ENCODE peak calls at places on chromosome 2, in nine cellular contexts. F, X, W, C, L, S, Y, G and H are unnamed samples.

GRCh38 chr2:7905756-7906155 is 776.1 kb upstream of the ID2 start:
- DNase-seq in F (no peak), L (no peak), W (no peak), G (no peak), Y (no peak), C (no peak), X (no peak), S (no peak), H (no peak)

GRCh38 chr2:46914578-46915230 is 902 bp downstream of the MCFD2 start:
- DNase-seq in S (no peak), W (peak; percentile 15), C (no peak), G (peak; percentile 20), X (no peak), L (no peak), F (no peak), Y (no peak), H (no peak)

GRCh38 chr2:236972491-236973379 is 113.0 kb upstream of the COPS8 start:
- DNase-seq in Y (peak; percentile 68), W (peak; percentile 71), S (peak; percentile 45), F (no peak), G (peak; percentile 78), X (peak; percentile 44), C (peak; percentile 43), L (peak; percentile 82), H (no peak)

GRCh38 chr2:42337356-42337820 is 23.6 kb downstream of the COX7A2L start:
- DNase-seq in Y (no peak), X (no peak), C (no peak), G (no peak), L (no peak), W (no peak), S (no peak), F (no peak), H (no peak)

GRCh38 chr2:235050992-235051351 is 99.2 kb downstream of the SH3BP4 start:
- DNase-seq in W (peak; percentile 93), G (peak; percentile 81), Y (peak; percentile 95), L (peak; percentile 96), F (no peak), C (peak; percentile 63), S (peak; percentile 41), X (peak; percentile 92), H (peak; percentile 97)

GRCh38 chr2:57987835-57988573 is 58.6 kb upstream of the VRK2 start:
- DNase-seq in W (no peak), Y (no peak), C (peak; percentile 10), X (peak; percentile 45), S (no peak), G (peak; percentile 11), F (no peak), L (no peak), H (no peak)

GRCh38 chr2:240425697-240426096 is 9.8 kb upstream of the GPC1 start:
- DNase-seq in Y (no peak), G (no peak), C (no peak), W (no peak), S (no peak), X (no peak), F (no peak), L (no peak), H (peak; percentile 41)

GRCh38 chr2:66456183-66457041 is 21.5 kb downstream of the MEIS1 start:
- DNase-seq in W (no peak), L (no peak), F (no peak), G (no peak), Y (no peak), X (peak; percentile 51), C (no peak), S (no peak), H (no peak)

GRCh38 chr2:165967746-165968145 is 14.2 kb upstream of the TTC21B start:
- DNase-seq in S (no peak), F (no peak), L (no peak), W (no peak), C (no peak), G (no peak), Y (no peak), X (no peak), H (no peak)

GRCh38 chr2:239777219-239777618 is 247.9 kb downstream of the NDUFA10 start:
- DNase-seq in L (no peak), X (no peak), F (no peak), G (no peak), S (no peak), Y (no peak), W (no peak), C (no peak), H (no peak)

GRCh38 chr2:240573516-240574385 is 5.5 kb downstream of the RNPEPL1 start:
- DNase-seq in G (no peak), S (no peak), C (no peak), X (no peak), Y (peak; percentile 11), F (no peak), W (no peak), L (no peak), H (peak; percentile 69)

GRCh38 chr2:218516614-218517013 is 51.5 kb downstream of the USP37 start:
- DNase-seq in F (no peak), Y (no peak), W (peak; percentile 22), G (no peak), L (no peak), C (no peak), S (peak; percentile 16), X (no peak), H (no peak)

GRCh38 chr2:22382439-22383169 is 1002.4 kb upstream of the KLHL29 start:
- DNase-seq in S (peak; percentile 73), W (no peak), X (no peak), L (no peak), C (no peak), Y (no peak), G (no peak), F (no peak), H (no peak)

GRCh38 chr2:233676046-233676445 is 4.3 kb downstream of the UGT1A9 start:
- DNase-seq in W (no peak), C (peak; percentile 6), G (peak; percentile 18), L (no peak), X (peak; percentile 69), S (no peak), Y (no peak), F (no peak), H (no peak)

GRCh38 chr2:11239718-11240462 is 84.6 kb downstream of the SLC66A3 start:
- DNase-seq in W (no peak), G (peak; percentile 52), L (no peak), X (no peak), Y (no peak), F (no peak), S (peak; percentile 53), C (no peak), H (no peak)

GRCh38 chr2:160061533-160062282 is 707 bp downstream of the PLA2R1 start:
- DNase-seq in S (no peak), C (no peak), G (no peak), L (no peak), F (no peak), Y (peak; percentile 24), W (no peak), X (no peak), H (peak; percentile 81)

GRCh38 chr2:127663566-127664064 is 11.7 kb downstream of the LIMS2 start:
- DNase-seq in F (no peak), S (no peak), W (no peak), X (no peak), L (no peak), C (no peak), G (no peak), Y (no peak), H (no peak)

GRCh38 chr2:95297088-95297487 is at the start of gene KCNIP3:
- DNase-seq in X (no peak), W (peak; percentile 34), L (no peak), Y (peak; percentile 35), F (no peak), S (peak; percentile 52), C (no peak), G (no peak), H (no peak)

GRCh38 chr2:17615728-17616351 is 75.3 kb downstream of the VSNL1 start:
- DNase-seq in G (peak; percentile 34), L (peak; percentile 53), X (peak; percentile 65), W (peak; percentile 21), Y (no peak), C (no peak), F (no peak), S (no peak), H (no peak)

GRCh38 chr2:162732946-162733698 is 105.4 kb downstream of the KCNH7 start:
- DNase-seq in C (no peak), W (no peak), X (peak; percentile 10), S (no peak), G (no peak), L (no peak), Y (no peak), F (no peak), H (no peak)

GRCh38 chr2:72111061-72111460 is 36.6 kb downstream of the CYP26B1 start:
- DNase-seq in C (no peak), W (no peak), X (no peak), F (no peak), G (no peak), L (no peak), Y (no peak), S (no peak), H (no peak)

GRCh38 chr2:11567631-11568031 is 33.8 kb downstream of the GREB1 start:
- DNase-seq in C (no peak), S (no peak), L (no peak), F (no peak), W (no peak), G (no peak), X (no peak), Y (no peak), H (peak; percentile 39)

GRCh38 chr2:231047270-231047921 is 9.3 kb upstream of the PSMD1 start:
- DNase-seq in C (no peak), F (no peak), W (no peak), L (no peak), Y (no peak), S (no peak), G (no peak), X (no peak), H (no peak)

GRCh38 chr2:65420712-65421431 is 11.5 kb downstream of the SPRED2 start:
- DNase-seq in F (peak; percentile 28), S (no peak), C (no peak), G (peak; percentile 78), X (peak; percentile 58), W (peak; percentile 50), Y (peak; percentile 32), L (peak; percentile 30), H (no peak)

GRCh38 chr2:236632295-236633218 is 62.9 kb downstream of the ACKR3 start:
- DNase-seq in S (no peak), Y (no peak), X (no peak), W (no peak), C (no peak), L (no peak), F (no peak), G (no peak), H (no peak)

GRCh38 chr2:44766220-44766619 is 175.3 kb upstream of the SIX3 start:
- DNase-seq in L (no peak), X (no peak), W (no peak), F (no peak), G (no peak), S (no peak), Y (no peak), C (no peak), H (no peak)

GRCh38 chr2:231998046-231998445 is 36.5 kb downstream of the DIS3L2 start:
- DNase-seq in Y (no peak), L (no peak), W (no peak), C (no peak), G (no peak), S (no peak), F (no peak), X (no peak), H (no peak)

GRCh38 chr2:180979086-180979934 is 1.1 kb upstream of the UBE2E3 start:
- DNase-seq in Y (no peak), X (peak; percentile 71), S (peak; percentile 28), F (no peak), W (peak; percentile 53), C (peak; percentile 74), L (peak; percentile 72), G (peak; percentile 76), H (no peak)

GRCh38 chr2:44247924-44248323 is 27.4 kb upstream of the SLC3A1 start:
- DNase-seq in C (no peak), X (no peak), F (no peak), G (no peak), S (peak; percentile 52), W (no peak), L (no peak), Y (no peak), H (no peak)

GRCh38 chr2:147049888-147050446 is 794.9 kb upstream of the ACVR2A start:
- DNase-seq in W (peak; percentile 37), F (no peak), C (no peak), G (peak; percentile 17), S (no peak), X (peak; percentile 11), L (no peak), Y (no peak), H (no peak)